ENCODE peak calls at places on chromosomes 16 and 17, in four cellular contexts. E is K562, Z is IMR-90, J is HepG2. G is an unnamed sample.

GRCh38 chr17:19457830-19458271 is 46.8 kb downstream of the RNF112 start:
- DNase-seq in E (no peak), Z (no peak), J (no peak), G (no peak)

GRCh38 chr16:57585051-57585687 is 42.7 kb downstream of the ADGRG5 start:
- DNase-seq in E (no peak), Z (no peak), J (no peak), G (no peak)

GRCh38 chr17:72034000-72034399 is 86.8 kb upstream of the SOX9 start:
- DNase-seq in E (no peak), Z (no peak), J (no peak), G (no peak)

GRCh38 chr17:20234266-20234665 is 225.1 kb downstream of the SPECC1 start:
- DNase-seq in E (no peak), Z (no peak), J (no peak), G (no peak)

GRCh38 chr16:85357924-85358505 is 245.7 kb upstream of the CIBAR2 start:
- DNase-seq in E (peak), Z (no peak), J (no peak), G (no peak)

GRCh38 chr17:29210879-29211278 is 30.7 kb upstream of the MYO18A start:
- DNase-seq in E (no peak), Z (peak), J (no peak), G (no peak)

GRCh38 chr17:39229274-39229913 is 3.6 kb upstream of the STAC2 start:
- DNase-seq in E (no peak), Z (peak), J (no peak), G (no peak)

GRCh38 chr16:10619271-10619849 is 39.0 kb upstream of the EMP2 start:
- DNase-seq in E (peak), Z (no peak), J (no peak), G (no peak)

GRCh38 chr17:66975614-66976378 is 11.3 kb downstream of the CACNG4 start:
- DNase-seq in E (peak), Z (no peak), J (peak), G (peak)

GRCh38 chr16:73020409-73020884 is 27.5 kb downstream of the ZFHX3 start:
- DNase-seq in E (peak), Z (peak), J (peak), G (peak)

GRCh38 chr16:22641030-22641671 is 130.5 kb downstream of the NPIPB5 start:
- DNase-seq in E (no peak), Z (peak), J (no peak), G (no peak)

GRCh38 chr17:49229076-49229804 is 1.3 kb downstream of the PHOSPHO1 start:
- DNase-seq in E (no peak), Z (no peak), J (no peak), G (no peak)
- TF ChIP-seq MAZ in E (no peak), Z (no peak), J (no peak), G (no peak)

DNA sequence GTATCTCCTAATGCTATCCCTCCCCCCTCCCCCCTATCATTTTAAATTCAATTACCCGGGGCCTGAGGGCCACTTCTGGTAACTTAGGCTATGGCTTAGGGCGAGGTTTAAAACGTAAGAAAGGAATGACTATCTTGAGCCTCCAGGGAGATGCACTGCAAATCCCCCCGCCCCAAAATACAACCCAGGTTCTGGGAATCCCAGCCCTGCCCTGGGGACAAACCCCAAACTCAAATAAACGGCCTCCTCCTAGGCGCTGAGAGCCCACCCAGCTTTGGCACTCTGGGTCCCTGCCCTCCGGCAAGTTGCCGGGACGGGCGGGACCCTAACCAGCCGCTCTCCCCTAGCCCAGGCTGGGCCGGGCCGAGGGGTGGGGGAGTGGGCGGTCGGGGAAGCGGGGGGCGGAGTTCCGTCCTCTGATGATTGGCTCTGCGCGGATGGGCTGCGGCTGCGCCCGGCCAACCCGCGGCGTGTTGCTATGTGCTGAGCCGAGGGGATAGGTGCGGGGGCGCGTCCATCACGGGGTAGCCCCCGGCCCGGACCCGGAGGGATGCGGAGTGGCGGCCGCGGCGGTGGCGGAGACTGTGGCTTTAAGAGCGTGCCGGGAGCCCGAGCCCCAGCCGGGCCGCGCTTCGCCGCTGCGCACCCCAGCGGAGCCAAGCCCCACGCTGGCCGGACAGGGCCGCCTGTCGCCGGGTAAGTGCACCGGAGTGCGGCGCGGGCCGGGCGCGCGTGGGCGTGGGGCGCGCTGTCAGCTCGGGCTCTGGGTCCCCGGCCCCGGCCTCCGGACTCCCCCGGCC is at the start of gene YPEL2:
- DNase-seq in E (peak), Z (peak), J (peak), G (peak)
- H3K4me2 ChIP-seq in E (peak), Z (peak), J (peak), G (peak)

DNA sequence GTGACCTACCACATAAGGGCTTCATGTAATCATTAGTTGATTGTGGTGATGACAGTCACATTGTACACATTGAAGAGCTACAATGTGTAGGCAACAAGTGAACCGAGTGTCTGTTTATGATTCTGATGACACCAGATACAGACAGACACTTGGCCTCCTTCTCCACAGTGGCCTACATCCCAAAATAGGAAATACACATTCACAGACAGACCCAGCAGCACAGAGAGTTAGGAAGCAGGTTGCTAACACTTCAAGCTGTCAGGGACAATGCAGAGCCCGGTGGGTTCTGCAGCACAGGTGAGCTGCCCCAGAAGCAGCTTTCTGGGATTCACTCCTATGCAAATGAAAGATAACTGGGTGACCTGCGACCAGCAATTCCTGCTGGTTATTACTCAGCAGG is 72.2 kb downstream of the CDH11 start:
- DNase-seq in E (no peak), Z (no peak), J (no peak), G (no peak)
- TF ChIP-seq MAZ in E (no peak), Z (no peak), J (no peak), G (no peak)

GRCh38 chr16:70598937-70599503 is 47.3 kb upstream of the IL34 start:
- DNase-seq in E (no peak), Z (no peak), J (no peak), G (no peak)
- H3K4me2 ChIP-seq in E (no peak), Z (no peak), J (no peak), G (no peak)

GRCh38 chr16:89700649-89701424 is 668 bp downstream of the SPATA2L start:
- DNase-seq in E (peak), Z (peak), J (peak), G (peak)
- TF ChIP-seq MAZ in E (no peak), Z (no peak), J (no peak), G (no peak)

GRCh38 chr16:69932228-69932627 is 18.9 kb upstream of the CLEC18A start:
- DNase-seq in E (no peak), Z (no peak), J (no peak), G (no peak)
- H3K4me2 ChIP-seq in E (no peak), Z (no peak), J (no peak), G (no peak)

DNA sequence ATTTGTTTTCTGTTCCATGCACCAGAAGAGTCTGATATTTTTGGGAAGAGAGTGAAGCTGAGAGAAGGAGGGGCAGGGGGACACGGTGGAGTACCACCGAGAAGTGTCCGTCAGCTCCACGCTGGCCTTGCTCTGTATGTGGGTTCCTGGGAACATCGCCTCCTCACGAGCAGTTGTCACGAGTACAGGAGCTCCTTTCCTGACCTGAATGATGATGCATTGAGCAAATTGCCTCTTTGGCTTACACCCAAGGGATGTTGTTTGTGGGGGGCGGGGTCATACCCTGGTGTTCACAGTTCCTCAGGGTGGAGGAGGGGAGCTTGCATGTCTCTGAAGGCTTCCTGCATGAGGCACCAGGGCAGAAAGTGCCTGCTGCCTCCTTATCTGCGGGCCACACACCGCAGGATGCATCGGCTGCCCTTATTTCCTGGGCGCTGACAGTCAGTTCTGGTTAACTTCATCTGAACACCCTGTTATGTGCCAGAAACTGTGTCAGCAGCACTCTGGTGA is 36.2 kb downstream of the RGS9 start:
- DNase-seq in E (peak), Z (peak), J (no peak), G (peak)
- TF ChIP-seq MAZ in E (peak), Z (no peak), J (no peak), G (no peak)

GRCh38 chr17:68954146-68954971 is 833 bp downstream of the ABCA8 start:
- DNase-seq in E (no peak), Z (peak), J (no peak), G (no peak)
- H3K4me2 ChIP-seq in E (peak), Z (peak), J (no peak), G (peak)

GRCh38 chr16:30066882-30067583 is 1.5 kb downstream of the ALDOA start:
- DNase-seq in E (no peak), Z (no peak), J (no peak), G (no peak)
- TF ChIP-seq MAZ in E (no peak), Z (no peak), J (no peak), G (no peak)